ENCODE peak calls at places on chromosomes 2 and 18, in eight cellular contexts. One of them, this sample, is unnamed.
A peak's percentile ranks its signal among the peaks of the same experiment; 100 is the strongest.

GRCh38 chr2:223076573-223076972 is 24.6 kb downstream of the KCNE4 start:
- DNase-seq in fibroblast of mammary gland: peak; percentile 31
- DNase-seq in left lung: no peak
- DNase-seq in lower leg skin: no peak
- DNase-seq in GM12865: no peak
- DNase-seq in WTC11: no peak
- DNase-seq in ovary: no peak
- DNase-seq in glutamatergic neuron: no peak
- DNase-seq in this sample: no peak

GRCh38 chr2:222656544-222657446 is 903 bp upstream of the FARSB start:
- DNase-seq in left lung: no peak
- DNase-seq in WTC11: no peak
- DNase-seq in ovary: no peak
- DNase-seq in GM12865: peak; percentile 30
- DNase-seq in glutamatergic neuron: peak; percentile 23
- DNase-seq in fibroblast of mammary gland: no peak
- DNase-seq in lower leg skin: no peak
- DNase-seq in this sample: no peak

GRCh38 chr2:29226808-29227207 is 111.6 kb downstream of the CLIP4 start:
- DNase-seq in GM12865: no peak
- DNase-seq in lower leg skin: no peak
- DNase-seq in ovary: no peak
- DNase-seq in fibroblast of mammary gland: no peak
- DNase-seq in WTC11: peak; percentile 1
- DNase-seq in glutamatergic neuron: no peak
- DNase-seq in left lung: no peak
- DNase-seq in this sample: no peak

GRCh38 chr2:9552491-9553178 is 3.0 kb downstream of the ADAM17 start:
- DNase-seq in ovary: no peak
- DNase-seq in left lung: no peak
- DNase-seq in lower leg skin: no peak
- DNase-seq in WTC11: no peak
- DNase-seq in fibroblast of mammary gland: peak; percentile 85
- DNase-seq in glutamatergic neuron: no peak
- DNase-seq in GM12865: peak; percentile 62
- DNase-seq in this sample: peak; percentile 42

GRCh38 chr2:69956580-69956979 is 4.9 kb downstream of the ASPRV1 start:
- DNase-seq in lower leg skin: no peak
- DNase-seq in GM12865: no peak
- DNase-seq in glutamatergic neuron: no peak
- DNase-seq in ovary: no peak
- DNase-seq in fibroblast of mammary gland: no peak
- DNase-seq in left lung: no peak
- DNase-seq in WTC11: no peak
- DNase-seq in this sample: no peak

GRCh38 chr2:158676696-158677095 is 118.4 kb upstream of the DAPL1 start:
- DNase-seq in GM12865: no peak
- DNase-seq in left lung: no peak
- DNase-seq in WTC11: no peak
- DNase-seq in lower leg skin: no peak
- DNase-seq in glutamatergic neuron: no peak
- DNase-seq in fibroblast of mammary gland: no peak
- DNase-seq in ovary: no peak
- DNase-seq in this sample: no peak

GRCh38 chr18:524496-524895 is 24.0 kb upstream of the COLEC12 start:
- DNase-seq in GM12865: no peak
- DNase-seq in glutamatergic neuron: no peak
- DNase-seq in fibroblast of mammary gland: peak; percentile 87
- DNase-seq in left lung: no peak
- DNase-seq in lower leg skin: no peak
- DNase-seq in ovary: no peak
- DNase-seq in WTC11: no peak
- DNase-seq in this sample: no peak

GRCh38 chr2:159290289-159290907 is 3.9 kb upstream of the WDSUB1 start:
- DNase-seq in ovary: no peak
- DNase-seq in lower leg skin: no peak
- DNase-seq in left lung: no peak
- DNase-seq in GM12865: peak; percentile 60
- DNase-seq in WTC11: no peak
- DNase-seq in glutamatergic neuron: no peak
- DNase-seq in fibroblast of mammary gland: peak; percentile 94
- DNase-seq in this sample: no peak

GRCh38 chr2:46634905-46635304 is 155.5 kb downstream of the TMEM247 start:
- DNase-seq in ovary: no peak
- DNase-seq in lower leg skin: no peak
- DNase-seq in fibroblast of mammary gland: no peak
- DNase-seq in WTC11: no peak
- DNase-seq in left lung: no peak
- DNase-seq in glutamatergic neuron: no peak
- DNase-seq in GM12865: no peak
- DNase-seq in this sample: no peak

DNA sequence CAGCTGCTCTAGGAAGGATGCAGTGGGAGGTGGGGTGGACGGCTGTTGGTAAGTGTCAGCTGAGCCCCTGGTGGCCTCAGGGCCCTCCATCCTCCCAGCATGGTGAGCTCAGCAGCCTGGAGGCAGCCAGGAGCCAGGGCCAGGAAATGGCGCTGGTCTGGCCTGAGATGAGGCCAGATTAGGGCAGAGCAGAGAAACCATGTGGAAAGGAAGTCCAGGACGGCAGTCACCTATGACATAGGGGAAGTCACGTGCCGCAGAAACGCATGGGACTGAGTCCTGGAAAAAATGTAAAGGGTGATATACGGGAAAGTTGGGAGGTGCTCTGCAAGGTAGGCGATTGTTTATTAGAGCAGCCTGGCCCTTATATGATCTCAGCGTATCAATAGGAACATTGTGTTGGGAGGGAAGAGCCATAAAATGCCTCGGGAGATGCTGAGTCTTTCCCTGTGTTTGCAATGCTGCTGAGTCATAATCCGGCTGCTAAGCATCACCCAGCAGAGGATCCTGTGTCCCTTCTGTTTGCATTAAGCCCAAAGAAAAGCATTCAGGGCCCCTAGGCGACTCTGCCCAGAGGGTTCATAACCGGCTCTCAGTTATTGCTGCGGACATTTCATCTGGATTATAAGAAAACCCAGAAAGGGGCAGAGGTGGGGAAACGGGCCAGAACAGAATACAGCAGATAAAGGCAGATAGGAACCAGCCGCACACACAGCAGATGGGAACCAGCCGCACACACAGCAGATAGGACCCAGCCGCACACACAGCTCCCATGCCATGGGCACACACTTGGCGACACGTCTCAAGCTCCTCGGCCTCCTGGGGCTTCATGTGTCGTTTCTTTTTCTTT is 30.3 kb upstream of the B3GNT7 start:
- DNase-seq in WTC11: no peak
- DNase-seq in glutamatergic neuron: peak; percentile 56
- DNase-seq in fibroblast of mammary gland: peak; percentile 26
- DNase-seq in lower leg skin: no peak
- DNase-seq in GM12865: no peak
- DNase-seq in ovary: no peak
- DNase-seq in left lung: peak; percentile 51
- DNase-seq in this sample: no peak
- TF ChIP-seq CTCF in WTC11: no peak
- TF ChIP-seq CTCF in glutamatergic neuron: no peak
- TF ChIP-seq CTCF in fibroblast of mammary gland: no peak
- TF ChIP-seq CTCF in lower leg skin: no peak
- TF ChIP-seq CTCF in GM12865: no peak
- TF ChIP-seq CTCF in ovary: no peak
- TF ChIP-seq CTCF in left lung: no peak
- TF ChIP-seq CTCF in this sample: no peak

DNA sequence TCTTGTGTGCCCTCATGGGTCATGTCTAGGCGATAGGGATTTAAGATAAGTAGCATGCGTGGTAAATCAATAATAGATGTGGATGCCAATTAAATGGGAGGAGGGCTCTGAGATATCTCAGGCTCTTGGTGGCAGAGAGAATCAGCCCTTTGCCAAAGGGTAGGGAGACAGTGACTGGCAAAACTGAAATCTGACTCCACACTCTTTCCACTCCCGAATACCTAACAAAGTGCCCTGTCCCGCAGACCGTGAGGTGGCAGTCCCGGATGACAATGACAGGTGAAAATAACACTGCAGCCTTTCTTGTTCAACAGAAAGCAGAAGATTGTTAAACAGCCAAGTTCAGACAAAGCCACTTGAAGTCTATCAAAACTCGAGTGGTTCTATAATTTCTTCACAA is 47.0 kb downstream of the C2orf76 start:
- DNase-seq in GM12865: no peak
- DNase-seq in lower leg skin: no peak
- DNase-seq in ovary: no peak
- DNase-seq in WTC11: no peak
- DNase-seq in left lung: no peak
- DNase-seq in fibroblast of mammary gland: no peak
- DNase-seq in glutamatergic neuron: no peak
- DNase-seq in this sample: no peak
- TF ChIP-seq CTCF in GM12865: no peak
- TF ChIP-seq CTCF in lower leg skin: no peak
- TF ChIP-seq CTCF in ovary: no peak
- TF ChIP-seq CTCF in WTC11: no peak
- TF ChIP-seq CTCF in left lung: no peak
- TF ChIP-seq CTCF in fibroblast of mammary gland: no peak
- TF ChIP-seq CTCF in glutamatergic neuron: no peak
- TF ChIP-seq CTCF in this sample: no peak

GRCh38 chr2:215731108-215731507 is 282.2 kb downstream of the MREG start:
- DNase-seq in ovary: no peak
- DNase-seq in left lung: no peak
- DNase-seq in glutamatergic neuron: no peak
- DNase-seq in WTC11: no peak
- DNase-seq in lower leg skin: no peak
- DNase-seq in GM12865: no peak
- DNase-seq in fibroblast of mammary gland: no peak
- DNase-seq in this sample: no peak

GRCh38 chr2:215740071-215740470 is 273.3 kb downstream of the MREG start:
- DNase-seq in fibroblast of mammary gland: no peak
- DNase-seq in glutamatergic neuron: no peak
- DNase-seq in GM12865: no peak
- DNase-seq in left lung: no peak
- DNase-seq in WTC11: no peak
- DNase-seq in ovary: no peak
- DNase-seq in lower leg skin: no peak
- DNase-seq in this sample: no peak

GRCh38 chr2:215738360-215738759 is 275.0 kb downstream of the MREG start:
- DNase-seq in lower leg skin: no peak
- DNase-seq in fibroblast of mammary gland: no peak
- DNase-seq in ovary: no peak
- DNase-seq in left lung: no peak
- DNase-seq in GM12865: no peak
- DNase-seq in glutamatergic neuron: no peak
- DNase-seq in WTC11: no peak
- DNase-seq in this sample: no peak

GRCh38 chr2:215737496-215737895 is 275.9 kb downstream of the MREG start:
- DNase-seq in glutamatergic neuron: no peak
- DNase-seq in WTC11: peak; percentile 36
- DNase-seq in ovary: no peak
- DNase-seq in GM12865: no peak
- DNase-seq in left lung: no peak
- DNase-seq in lower leg skin: no peak
- DNase-seq in fibroblast of mammary gland: no peak
- DNase-seq in this sample: no peak

GRCh38 chr2:215736653-215737290 is 276.6 kb downstream of the MREG start:
- DNase-seq in WTC11: peak; percentile 31
- DNase-seq in ovary: no peak
- DNase-seq in lower leg skin: no peak
- DNase-seq in fibroblast of mammary gland: peak; percentile 92
- DNase-seq in left lung: no peak
- DNase-seq in glutamatergic neuron: no peak
- DNase-seq in GM12865: no peak
- DNase-seq in this sample: no peak
- TF ChIP-seq CTCF in WTC11: no peak
- TF ChIP-seq CTCF in ovary: no peak
- TF ChIP-seq CTCF in lower leg skin: no peak
- TF ChIP-seq CTCF in fibroblast of mammary gland: peak; percentile 50
- TF ChIP-seq CTCF in left lung: no peak
- TF ChIP-seq CTCF in glutamatergic neuron: peak; percentile 41
- TF ChIP-seq CTCF in GM12865: no peak
- TF ChIP-seq CTCF in this sample: no peak

GRCh38 chr18:58805482-58806187 is 59.0 kb upstream of the ZNF532 start:
- DNase-seq in GM12865: no peak
- DNase-seq in ovary: no peak
- DNase-seq in fibroblast of mammary gland: no peak
- DNase-seq in WTC11: no peak
- DNase-seq in left lung: no peak
- DNase-seq in lower leg skin: no peak
- DNase-seq in glutamatergic neuron: peak; percentile 39
- DNase-seq in this sample: no peak

GRCh38 chr18:58800582-58800981 is 64.1 kb upstream of the ZNF532 start:
- DNase-seq in glutamatergic neuron: no peak
- DNase-seq in ovary: no peak
- DNase-seq in lower leg skin: no peak
- DNase-seq in GM12865: peak; percentile 65
- DNase-seq in WTC11: no peak
- DNase-seq in left lung: no peak
- DNase-seq in fibroblast of mammary gland: no peak
- DNase-seq in this sample: peak; percentile 48

GRCh38 chr18:58802959-58803358 is 61.7 kb upstream of the ZNF532 start:
- DNase-seq in GM12865: no peak
- DNase-seq in WTC11: no peak
- DNase-seq in fibroblast of mammary gland: no peak
- DNase-seq in lower leg skin: no peak
- DNase-seq in ovary: no peak
- DNase-seq in left lung: no peak
- DNase-seq in glutamatergic neuron: no peak
- DNase-seq in this sample: no peak

GRCh38 chr18:58806826-58807714 is 57.6 kb upstream of the ZNF532 start:
- DNase-seq in glutamatergic neuron: no peak
- DNase-seq in ovary: no peak
- DNase-seq in left lung: no peak
- DNase-seq in WTC11: no peak
- DNase-seq in lower leg skin: no peak
- DNase-seq in GM12865: peak; percentile 71
- DNase-seq in fibroblast of mammary gland: no peak
- DNase-seq in this sample: peak; percentile 82

DNA sequence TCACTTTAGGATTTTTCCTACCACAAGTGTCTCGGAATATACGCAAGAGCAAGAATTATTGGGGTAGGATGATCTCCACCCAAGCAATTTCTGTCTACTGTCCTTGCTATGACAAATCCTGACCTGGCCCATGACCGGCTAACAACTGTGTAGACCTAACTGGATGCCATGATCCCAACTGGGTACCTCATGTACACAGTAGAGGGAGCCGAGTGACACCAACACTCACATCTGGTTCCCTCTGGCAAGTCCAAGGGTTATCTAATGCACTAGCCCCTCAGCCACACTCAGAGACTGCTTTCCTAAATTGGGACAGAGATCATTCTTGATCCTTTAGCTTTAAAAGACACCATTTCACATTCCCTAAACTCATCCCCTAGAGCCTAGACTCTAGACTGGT is 60.7 kb upstream of the ZNF532 start:
- DNase-seq in glutamatergic neuron: no peak
- DNase-seq in fibroblast of mammary gland: no peak
- DNase-seq in WTC11: no peak
- DNase-seq in GM12865: no peak
- DNase-seq in lower leg skin: no peak
- DNase-seq in ovary: no peak
- DNase-seq in left lung: no peak
- DNase-seq in this sample: no peak
- TF ChIP-seq CTCF in glutamatergic neuron: no peak
- TF ChIP-seq CTCF in fibroblast of mammary gland: no peak
- TF ChIP-seq CTCF in WTC11: no peak
- TF ChIP-seq CTCF in GM12865: no peak
- TF ChIP-seq CTCF in lower leg skin: no peak
- TF ChIP-seq CTCF in ovary: no peak
- TF ChIP-seq CTCF in left lung: no peak
- TF ChIP-seq CTCF in this sample: no peak

GRCh38 chr2:226357816-226358215 is 441.8 kb downstream of the IRS1 start:
- DNase-seq in fibroblast of mammary gland: no peak
- DNase-seq in GM12865: no peak
- DNase-seq in glutamatergic neuron: no peak
- DNase-seq in lower leg skin: no peak
- DNase-seq in WTC11: no peak
- DNase-seq in left lung: no peak
- DNase-seq in ovary: no peak
- DNase-seq in this sample: no peak
- TF ChIP-seq CTCF in fibroblast of mammary gland: no peak
- TF ChIP-seq CTCF in GM12865: no peak
- TF ChIP-seq CTCF in glutamatergic neuron: no peak
- TF ChIP-seq CTCF in lower leg skin: no peak
- TF ChIP-seq CTCF in WTC11: no peak
- TF ChIP-seq CTCF in left lung: no peak
- TF ChIP-seq CTCF in ovary: no peak
- TF ChIP-seq CTCF in this sample: no peak